ENCODE peak calls at places on chromosomes 1 and 21, in ten cellular contexts. C is breast epithelium, O is transverse colon, P is tibial nerve, S is stomach, V is spleen, M is GM12878, I is adrenal gland, U is gastrocnemius medialis, E is body of pancreas. W is an unnamed sample. For H3K4me1 and H3K27me3, the result is how much of the 10 kb centered on the place peaks cover.

GRCh38 chr21:33434770-33435360 is 31.7 kb downstream of the IFNGR2 start:
- DNase-seq in O (no peak), S (no peak), V (no peak), C (no peak), P (no peak), U (peak), M (peak), E (no peak), I (no peak), W (no peak)

GRCh38 chr1:228097333-228098081 is 5.6 kb downstream of the C1orf35 start:
- DNase-seq in M (no peak), V (peak), O (no peak), P (no peak), I (peak), U (no peak), E (no peak), C (no peak), S (peak), W (no peak)

GRCh38 chr1:54052470-54052933 is 502 bp downstream of the TMEM59 start:
- DNase-seq in M (no peak), S (peak), U (no peak), E (peak), I (peak), C (no peak), V (peak), P (no peak), O (peak), W (peak)

GRCh38 chr1:214444159-214444939 is 107.1 kb downstream of the PTPN14 start:
- DNase-seq in M (no peak), U (no peak), V (no peak), I (no peak), E (no peak), O (no peak), S (no peak), C (no peak), P (no peak), W (no peak)

GRCh38 chr21:10430007-10430406 is 91.4 kb upstream of the TPTE start:
- DNase-seq in C (no peak), E (no peak), V (no peak), S (no peak), P (no peak), M (no peak), U (no peak), O (no peak), I (no peak), W (no peak)

GRCh38 chr1:175935166-175935565 is 191.8 kb upstream of the TNR start:
- DNase-seq in P (no peak), S (no peak), M (no peak), I (no peak), C (no peak), E (no peak), V (no peak), U (no peak), O (no peak), W (no peak)

GRCh38 chr1:199522936-199523335 is 504.6 kb upstream of the NR5A2 start:
- DNase-seq in E (no peak), I (no peak), P (no peak), U (no peak), C (no peak), M (no peak), O (no peak), V (no peak), S (no peak), W (no peak)

GRCh38 chr1:14971201-14971600 is 182.3 kb upstream of the TMEM51 start:
- DNase-seq in O (no peak), E (no peak), U (no peak), I (no peak), P (no peak), S (no peak), C (no peak), M (no peak), V (no peak), W (no peak)

GRCh38 chr21:42351626-42352432 is 1.0 kb upstream of the TFF2 start:
- DNase-seq in M (no peak), E (no peak), I (no peak), P (no peak), U (no peak), O (no peak), V (peak), C (no peak), S (peak), W (no peak)

GRCh38 chr1:115595279-115596079 is 46.3 kb upstream of the VANGL1 start:
- DNase-seq in S (peak), C (peak), M (peak), V (peak), E (peak), O (peak), I (peak), U (peak), P (peak), W (peak)

GRCh38 chr1:16063226-16063829 is 10.1 kb downstream of the FAM131C start:
- DNase-seq in S (no peak), O (no peak), V (no peak), P (no peak), E (no peak), I (no peak), M (no peak), U (no peak), C (no peak), W (no peak)

GRCh38 chr1:193537266-193538003 is 351.0 kb upstream of the B3GALT2 start:
- DNase-seq in M (peak), V (no peak), P (no peak), U (no peak), I (no peak), E (no peak), S (no peak), C (no peak), O (peak), W (no peak)

GRCh38 chr1:236868625-236869467 is 73.8 kb downstream of the MTR start:
- DNase-seq in I (peak), U (no peak), P (no peak), C (no peak), O (peak), E (peak), V (no peak), M (peak), S (peak), W (no peak)

GRCh38 chr1:226711976-226712778 is 26.9 kb downstream of the ITPKB start:
- DNase-seq in C (no peak), M (no peak), P (no peak), U (no peak), V (no peak), O (no peak), E (no peak), I (no peak), S (no peak), W (no peak)

GRCh38 chr1:34858901-34859441 is 578 bp downstream of the SMIM12 start:
- DNase-seq in E (no peak), U (no peak), P (no peak), V (peak), C (no peak), M (no peak), I (peak), S (no peak), O (no peak), W (no peak)

GRCh38 chr1:109643385-109644230 is 12.3 kb upstream of the GSTM4 start:
- DNase-seq in I (peak), M (no peak), U (peak), S (peak), O (peak), P (peak), E (peak), V (peak), C (peak), W (peak)
- TF ChIP-seq POLR2A in I (no peak), M (no peak), U (no peak), S (no peak), O (no peak), P (no peak), E (no peak), V (no peak), C (no peak), W (no peak)

GRCh38 chr1:150022357-150022756 is 11.8 kb upstream of the OTUD7B start:
- DNase-seq in M (no peak), O (no peak), C (no peak), V (no peak), E (peak), I (no peak), P (no peak), S (no peak), U (no peak), W (no peak)
- H3K4me1 ChIP-seq in M (under half), O (under half), C (under half), V (under half), E (under half), I (under half), P (under half), S (under half), U (under half), W (under half)

GRCh38 chr1:36467027-36467410 is 2.8 kb upstream of the MRPS15 start:
- DNase-seq in U (no peak), O (no peak), E (no peak), C (no peak), M (no peak), V (peak), I (no peak), P (no peak), S (no peak), W (no peak)

GRCh38 chr1:36465731-36466369 is 1.7 kb upstream of the MRPS15 start:
- DNase-seq in P (no peak), S (no peak), C (no peak), U (no peak), I (no peak), V (peak), E (no peak), M (no peak), O (no peak), W (no peak)

GRCh38 chr1:36466370-36467026 is 2.3 kb upstream of the MRPS15 start:
- DNase-seq in V (peak), P (no peak), M (no peak), E (no peak), O (no peak), S (no peak), U (no peak), I (no peak), C (no peak), W (no peak)

GRCh38 chr1:36469163-36469562 is 5.0 kb upstream of the MRPS15 start:
- DNase-seq in C (no peak), V (no peak), O (no peak), I (no peak), P (no peak), M (no peak), U (no peak), E (no peak), S (no peak), W (no peak)

GRCh38 chr1:36467708-36468455 is 3.7 kb upstream of the MRPS15 start:
- DNase-seq in O (no peak), C (no peak), U (no peak), M (no peak), I (no peak), E (no peak), S (no peak), V (peak), P (no peak), W (no peak)
- H3K27me3 ChIP-seq in O (under half), C (under half), U (under half), M (under half), I (under half), E (under half), S (under half), V (under half), P (under half), W (under half)

GRCh38 chr1:112954945-112955677 is 885 bp downstream of the SLC16A1 start:
- DNase-seq in C (no peak), M (no peak), V (peak), S (peak), U (peak), P (no peak), O (peak), I (peak), E (peak), W (peak)
- TF ChIP-seq POLR2A in C (no peak), M (no peak), V (no peak), S (no peak), U (no peak), P (no peak), O (no peak), I (no peak), E (no peak), W (no peak)

W was measured in uterus.